ENCODE peak calls at places on chromosomes 16 and 17, in ten cellular contexts. Z, D, K, G, U, O, M, T, Y and P are unnamed samples.

GRCh38 chr16:11089504-11090124 is 145.2 kb downstream of the CLEC16A start:
- DNase-seq in U (no peak), G (no peak), M (no peak), K (no peak), D (no peak), Y (no peak), Z (peak), T (no peak), O (no peak), P (no peak)

GRCh38 chr17:50337956-50338355 is 8.0 kb upstream of the XYLT2 start:
- DNase-seq in Z (no peak), K (no peak), M (no peak), U (no peak), G (no peak), Y (no peak), O (no peak), T (no peak), D (no peak), P (no peak)

GRCh38 chr17:75983501-75984181 is 4.6 kb downstream of the TEN1 start:
- DNase-seq in G (no peak), O (no peak), T (no peak), M (no peak), Z (peak), Y (peak), U (no peak), D (no peak), K (no peak), P (no peak)

GRCh38 chr16:66204761-66205160 is 161.7 kb upstream of the CDH5 start:
- DNase-seq in K (no peak), G (no peak), T (no peak), D (no peak), Y (no peak), U (peak), Z (peak), M (no peak), O (no peak), P (no peak)

GRCh38 chr17:56436142-56436541 is 157.4 kb upstream of the NOG start:
- DNase-seq in M (no peak), D (no peak), Y (no peak), O (no peak), G (no peak), K (no peak), T (no peak), U (peak), Z (no peak), P (no peak)

GRCh38 chr16:286491-287297 is 3.7 kb downstream of the PDIA2 start:
- DNase-seq in T (no peak), M (no peak), Y (no peak), U (no peak), D (no peak), O (no peak), G (no peak), Z (no peak), K (no peak), P (no peak)

GRCh38 chr16:27367463-27368357 is 34.3 kb upstream of the IL21R start:
- DNase-seq in M (peak), T (peak), U (peak), K (peak), G (peak), O (no peak), D (peak), Y (peak), Z (peak), P (peak)

GRCh38 chr17:2383628-2384167 is 17.2 kb downstream of the MNT start:
- DNase-seq in O (no peak), Z (no peak), T (no peak), D (no peak), M (no peak), Y (no peak), U (no peak), K (no peak), G (no peak), P (no peak)

GRCh38 chr17:64024215-64024654 is 3.8 kb upstream of the ICAM2 start:
- DNase-seq in Y (no peak), G (no peak), K (no peak), O (no peak), U (no peak), Z (no peak), D (no peak), M (no peak), T (no peak), P (no peak)